ENCODE peak calls at places on chromosome 20, in ten cellular contexts. One of them, this sample, is unnamed.

GRCh38 chr20:20160513-20160912 is 108.2 kb downstream of the CFAP61 start:
- DNase-seq in AG04449: no peak
- DNase-seq in MM.1S: no peak
- DNase-seq in adipocyte: no peak
- DNase-seq in foreskin fibroblast: no peak
- DNase-seq in neural progenitor cell: no peak
- DNase-seq in occipital lobe: no peak
- DNase-seq in DMS79: no peak
- DNase-seq in GM12892: no peak
- DNase-seq in small intestine: no peak
- DNase-seq in this sample: no peak

GRCh38 chr20:37677969-37678610 is 15.7 kb upstream of the CTNNBL1 start:
- DNase-seq in AG04449: no peak
- DNase-seq in MM.1S: no peak
- DNase-seq in adipocyte: no peak
- DNase-seq in foreskin fibroblast: no peak
- DNase-seq in neural progenitor cell: no peak
- DNase-seq in occipital lobe: no peak
- DNase-seq in DMS79: no peak
- DNase-seq in GM12892: no peak
- DNase-seq in small intestine: no peak
- DNase-seq in this sample: no peak

GRCh38 chr20:8673116-8673515 is 395.8 kb upstream of the PLCB4 start:
- DNase-seq in AG04449: no peak
- DNase-seq in MM.1S: no peak
- DNase-seq in adipocyte: no peak
- DNase-seq in foreskin fibroblast: no peak
- DNase-seq in neural progenitor cell: no peak
- DNase-seq in occipital lobe: no peak
- DNase-seq in DMS79: no peak
- DNase-seq in GM12892: no peak
- DNase-seq in small intestine: no peak
- DNase-seq in this sample: no peak

GRCh38 chr20:14374191-14374590 is 36.8 kb upstream of the FLRT3 start:
- DNase-seq in AG04449: no peak
- DNase-seq in MM.1S: no peak
- DNase-seq in adipocyte: no peak
- DNase-seq in foreskin fibroblast: no peak
- DNase-seq in neural progenitor cell: peak; percentile 86
- DNase-seq in occipital lobe: no peak
- DNase-seq in DMS79: no peak
- DNase-seq in GM12892: no peak
- DNase-seq in small intestine: no peak
- DNase-seq in this sample: no peak

GRCh38 chr20:17542481-17542880 is 11.3 kb upstream of the BFSP1 start:
- DNase-seq in AG04449: no peak
- DNase-seq in MM.1S: no peak
- DNase-seq in adipocyte: no peak
- DNase-seq in foreskin fibroblast: no peak
- DNase-seq in neural progenitor cell: no peak
- DNase-seq in occipital lobe: no peak
- DNase-seq in DMS79: no peak
- DNase-seq in GM12892: no peak
- DNase-seq in small intestine: no peak
- DNase-seq in this sample: no peak

GRCh38 chr20:49888341-49889244 is 26.7 kb downstream of the SPATA2 start:
- DNase-seq in AG04449: no peak
- DNase-seq in MM.1S: peak; percentile 21
- DNase-seq in adipocyte: peak; percentile 83
- DNase-seq in foreskin fibroblast: peak; percentile 54
- DNase-seq in neural progenitor cell: peak; percentile 85
- DNase-seq in occipital lobe: peak; percentile 65
- DNase-seq in DMS79: no peak
- DNase-seq in GM12892: peak; percentile 70
- DNase-seq in small intestine: peak; percentile 36
- DNase-seq in this sample: peak; percentile 88

GRCh38 chr20:24992420-24993205 is at the start of gene APMAP:
- DNase-seq in AG04449: peak; percentile 24
- DNase-seq in MM.1S: peak; percentile 96
- DNase-seq in adipocyte: peak; percentile 99
- DNase-seq in foreskin fibroblast: peak; percentile 90
- DNase-seq in neural progenitor cell: peak; percentile 96
- DNase-seq in occipital lobe: peak; percentile 92
- DNase-seq in DMS79: peak; percentile 79
- DNase-seq in GM12892: peak; percentile 94
- DNase-seq in small intestine: peak; percentile 95
- DNase-seq in this sample: peak; percentile 98

GRCh38 chr20:40467014-40467413 is 222.0 kb downstream of the MAFB start:
- DNase-seq in AG04449: no peak
- DNase-seq in MM.1S: no peak
- DNase-seq in adipocyte: no peak
- DNase-seq in foreskin fibroblast: no peak
- DNase-seq in neural progenitor cell: no peak
- DNase-seq in occipital lobe: no peak
- DNase-seq in DMS79: no peak
- DNase-seq in GM12892: no peak
- DNase-seq in small intestine: no peak
- DNase-seq in this sample: no peak

GRCh38 chr20:25006431-25007167 is 14.0 kb upstream of the APMAP start:
- DNase-seq in AG04449: no peak
- DNase-seq in MM.1S: no peak
- DNase-seq in adipocyte: no peak
- DNase-seq in foreskin fibroblast: no peak
- DNase-seq in neural progenitor cell: no peak
- DNase-seq in occipital lobe: no peak
- DNase-seq in DMS79: no peak
- DNase-seq in GM12892: no peak
- DNase-seq in small intestine: no peak
- DNase-seq in this sample: peak; percentile 30

GRCh38 chr20:1943267-1944002 is 48.2 kb downstream of the SIRPA start:
- DNase-seq in AG04449: no peak
- DNase-seq in MM.1S: no peak
- DNase-seq in adipocyte: no peak
- DNase-seq in foreskin fibroblast: peak; percentile 38
- DNase-seq in neural progenitor cell: no peak
- DNase-seq in occipital lobe: no peak
- DNase-seq in DMS79: no peak
- DNase-seq in GM12892: no peak
- DNase-seq in small intestine: peak; percentile 77
- DNase-seq in this sample: no peak

GRCh38 chr20:24718696-24719095 is 230.4 kb upstream of the CST7 start:
- DNase-seq in AG04449: no peak
- DNase-seq in MM.1S: peak; percentile 55
- DNase-seq in adipocyte: no peak
- DNase-seq in foreskin fibroblast: no peak
- DNase-seq in neural progenitor cell: no peak
- DNase-seq in occipital lobe: no peak
- DNase-seq in DMS79: no peak
- DNase-seq in GM12892: no peak
- DNase-seq in small intestine: no peak
- DNase-seq in this sample: peak; percentile 3

GRCh38 chr20:4728121-4728520 is 6.4 kb downstream of the PRND start:
- DNase-seq in AG04449: no peak
- DNase-seq in MM.1S: no peak
- DNase-seq in adipocyte: peak; percentile 69
- DNase-seq in foreskin fibroblast: peak; percentile 24
- DNase-seq in neural progenitor cell: no peak
- DNase-seq in occipital lobe: no peak
- DNase-seq in DMS79: no peak
- DNase-seq in GM12892: no peak
- DNase-seq in small intestine: no peak
- DNase-seq in this sample: no peak

GRCh38 chr20:17936306-17936790 is 32.2 kb downstream of the SNX5 start:
- DNase-seq in AG04449: no peak
- DNase-seq in MM.1S: no peak
- DNase-seq in adipocyte: no peak
- DNase-seq in foreskin fibroblast: no peak
- DNase-seq in neural progenitor cell: no peak
- DNase-seq in occipital lobe: no peak
- DNase-seq in DMS79: no peak
- DNase-seq in GM12892: no peak
- DNase-seq in small intestine: no peak
- DNase-seq in this sample: no peak

GRCh38 chr20:10921491-10922010 is 247.8 kb upstream of the JAG1 start:
- DNase-seq in AG04449: no peak
- DNase-seq in MM.1S: no peak
- DNase-seq in adipocyte: peak; percentile 72
- DNase-seq in foreskin fibroblast: no peak
- DNase-seq in neural progenitor cell: no peak
- DNase-seq in occipital lobe: no peak
- DNase-seq in DMS79: no peak
- DNase-seq in GM12892: no peak
- DNase-seq in small intestine: no peak
- DNase-seq in this sample: no peak

GRCh38 chr20:33119725-33120720 is 40.6 kb downstream of the BPIFB4 start:
- DNase-seq in AG04449: no peak
- DNase-seq in MM.1S: no peak
- DNase-seq in adipocyte: no peak
- DNase-seq in foreskin fibroblast: no peak
- DNase-seq in neural progenitor cell: no peak
- DNase-seq in occipital lobe: no peak
- DNase-seq in DMS79: no peak
- DNase-seq in GM12892: no peak
- DNase-seq in small intestine: no peak
- DNase-seq in this sample: no peak

GRCh38 chr20:57652865-57653545 is 32.8 kb upstream of the ZBP1 start:
- DNase-seq in AG04449: no peak
- DNase-seq in MM.1S: no peak
- DNase-seq in adipocyte: no peak
- DNase-seq in foreskin fibroblast: no peak
- DNase-seq in neural progenitor cell: no peak
- DNase-seq in occipital lobe: no peak
- DNase-seq in DMS79: no peak
- DNase-seq in GM12892: peak; percentile 29
- DNase-seq in small intestine: no peak
- DNase-seq in this sample: no peak

GRCh38 chr20:20454367-20454766 is 86.5 kb downstream of the INSM1 start:
- DNase-seq in AG04449: no peak
- DNase-seq in MM.1S: no peak
- DNase-seq in adipocyte: no peak
- DNase-seq in foreskin fibroblast: no peak
- DNase-seq in neural progenitor cell: no peak
- DNase-seq in occipital lobe: no peak
- DNase-seq in DMS79: no peak
- DNase-seq in GM12892: no peak
- DNase-seq in small intestine: no peak
- DNase-seq in this sample: no peak

GRCh38 chr20:24871429-24872213 is 77.4 kb upstream of the CST7 start:
- DNase-seq in AG04449: no peak
- DNase-seq in MM.1S: no peak
- DNase-seq in adipocyte: no peak
- DNase-seq in foreskin fibroblast: no peak
- DNase-seq in neural progenitor cell: no peak
- DNase-seq in occipital lobe: peak; percentile 29
- DNase-seq in DMS79: no peak
- DNase-seq in GM12892: no peak
- DNase-seq in small intestine: no peak
- DNase-seq in this sample: no peak

GRCh38 chr20:36461600-36462439 is 79.5 kb upstream of the MYL9 start:
- DNase-seq in AG04449: no peak
- DNase-seq in MM.1S: no peak
- DNase-seq in adipocyte: peak; percentile 77
- DNase-seq in foreskin fibroblast: peak; percentile 44
- DNase-seq in neural progenitor cell: peak; percentile 83
- DNase-seq in occipital lobe: peak; percentile 54
- DNase-seq in DMS79: no peak
- DNase-seq in GM12892: no peak
- DNase-seq in small intestine: peak; percentile 39
- DNase-seq in this sample: peak; percentile 45

GRCh38 chr20:48880936-48881657 is 40.4 kb upstream of the ARFGEF2 start:
- DNase-seq in AG04449: no peak
- DNase-seq in MM.1S: no peak
- DNase-seq in adipocyte: no peak
- DNase-seq in foreskin fibroblast: no peak
- DNase-seq in neural progenitor cell: no peak
- DNase-seq in occipital lobe: no peak
- DNase-seq in DMS79: no peak
- DNase-seq in GM12892: no peak
- DNase-seq in small intestine: no peak
- DNase-seq in this sample: no peak

GRCh38 chr20:701401-702129 is 26.0 kb upstream of the SCRT2 start:
- DNase-seq in AG04449: no peak
- DNase-seq in MM.1S: no peak
- DNase-seq in adipocyte: no peak
- DNase-seq in foreskin fibroblast: no peak
- DNase-seq in neural progenitor cell: no peak
- DNase-seq in occipital lobe: no peak
- DNase-seq in DMS79: no peak
- DNase-seq in GM12892: no peak
- DNase-seq in small intestine: no peak
- DNase-seq in this sample: no peak

GRCh38 chr20:38883081-38883980 is 42.9 kb upstream of the FAM83D start:
- DNase-seq in AG04449: no peak
- DNase-seq in MM.1S: no peak
- DNase-seq in adipocyte: no peak
- DNase-seq in foreskin fibroblast: peak; percentile 5
- DNase-seq in neural progenitor cell: no peak
- DNase-seq in occipital lobe: peak; percentile 89
- DNase-seq in DMS79: peak; percentile 6
- DNase-seq in GM12892: no peak
- DNase-seq in small intestine: no peak
- DNase-seq in this sample: peak; percentile 65

GRCh38 chr20:8764289-8764962 is 304.5 kb upstream of the PLCB4 start:
- DNase-seq in AG04449: no peak
- DNase-seq in MM.1S: no peak
- DNase-seq in adipocyte: peak; percentile 89
- DNase-seq in foreskin fibroblast: no peak
- DNase-seq in neural progenitor cell: no peak
- DNase-seq in occipital lobe: no peak
- DNase-seq in DMS79: no peak
- DNase-seq in GM12892: no peak
- DNase-seq in small intestine: peak; percentile 40
- DNase-seq in this sample: no peak

GRCh38 chr20:49905415-49906091 is 9.8 kb downstream of the SPATA2 start:
- DNase-seq in AG04449: no peak
- DNase-seq in MM.1S: no peak
- DNase-seq in adipocyte: no peak
- DNase-seq in foreskin fibroblast: no peak
- DNase-seq in neural progenitor cell: no peak
- DNase-seq in occipital lobe: no peak
- DNase-seq in DMS79: no peak
- DNase-seq in GM12892: no peak
- DNase-seq in small intestine: no peak
- DNase-seq in this sample: peak; percentile 32

This sample was measured in head of caudate nucleus.